ENCODE peak calls at places on chromosome 21, in five cellular contexts. L, U, Z, X and A are unnamed samples.

GRCh38 chr21:46100426-46100825 is 2.5 kb downstream of the COL6A2 start:
- DNase-seq in X (peak), L (no peak), Z (no peak), U (no peak), A (no peak)

GRCh38 chr21:46409641-46410406 is 48.9 kb upstream of the DIP2A start:
- DNase-seq in X (no peak), U (peak), L (no peak), Z (no peak), A (no peak)

GRCh38 chr21:39562791-39563770 is 49.7 kb upstream of the B3GALT5 start:
- DNase-seq in X (no peak), U (no peak), Z (no peak), L (no peak), A (no peak)

GRCh38 chr21:40054403-40054802 is 187.2 kb downstream of the PCP4 start:
- DNase-seq in U (no peak), Z (no peak), L (no peak), X (no peak), A (no peak)

GRCh38 chr21:23900727-23901126 is 1706.6 kb downstream of the MRPL39 start:
- DNase-seq in L (no peak), Z (no peak), X (no peak), U (no peak), A (no peak)

GRCh38 chr21:15204140-15204774 is 139.5 kb upstream of the NRIP1 start:
- DNase-seq in L (no peak), X (no peak), Z (no peak), U (no peak), A (no peak)

GRCh38 chr21:34807146-34807880 is 138.5 kb downstream of the CLIC6 start:
- DNase-seq in U (no peak), Z (no peak), X (peak), L (no peak), A (no peak)

GRCh38 chr21:39681257-39681656 is 63.7 kb upstream of the IGSF5 start:
- DNase-seq in X (peak), Z (no peak), L (no peak), U (peak), A (no peak)

GRCh38 chr21:33135925-33136324 is 66.0 kb downstream of the OLIG1 start:
- DNase-seq in Z (no peak), X (no peak), U (no peak), L (no peak), A (no peak)

GRCh38 chr21:14923468-14923867 is 141.3 kb downstream of the NRIP1 start:
- DNase-seq in Z (no peak), X (no peak), U (no peak), L (no peak), A (no peak)

GRCh38 chr21:33403786-33404571 is 766 bp downstream of the IFNGR2 start:
- DNase-seq in X (peak), L (peak), U (peak), Z (peak), A (peak)

GRCh38 chr21:28754127-28754611 is 238.5 kb downstream of the LTN1 start:
- DNase-seq in Z (no peak), L (no peak), X (no peak), U (peak), A (no peak)
- H3K14ac ChIP-seq in Z (no peak), L (no peak), X (no peak), U (no peak), A (no peak)

GRCh38 chr21:42343556-42343955 is 7.2 kb downstream of the TFF2 start:
- DNase-seq in X (no peak), U (no peak), L (no peak), Z (no peak), A (no peak)
- H2BK12ac ChIP-seq in X (no peak), U (no peak), L (no peak), Z (no peak), A (no peak)

GRCh38 chr21:26946744-26947446 is 20.0 kb downstream of the ADAMTS5 start:
- DNase-seq in L (no peak), Z (no peak), U (no peak), X (peak), A (no peak)
- H3K18ac ChIP-seq in L (no peak), Z (no peak), U (no peak), X (no peak), A (no peak)

GRCh38 chr21:36156815-36157670 is at the start of gene DOP1B:
- DNase-seq in X (no peak), L (no peak), Z (no peak), U (no peak), A (peak)
- H3K14ac ChIP-seq in X (peak), L (no peak), Z (peak), U (peak), A (peak)

DNA sequence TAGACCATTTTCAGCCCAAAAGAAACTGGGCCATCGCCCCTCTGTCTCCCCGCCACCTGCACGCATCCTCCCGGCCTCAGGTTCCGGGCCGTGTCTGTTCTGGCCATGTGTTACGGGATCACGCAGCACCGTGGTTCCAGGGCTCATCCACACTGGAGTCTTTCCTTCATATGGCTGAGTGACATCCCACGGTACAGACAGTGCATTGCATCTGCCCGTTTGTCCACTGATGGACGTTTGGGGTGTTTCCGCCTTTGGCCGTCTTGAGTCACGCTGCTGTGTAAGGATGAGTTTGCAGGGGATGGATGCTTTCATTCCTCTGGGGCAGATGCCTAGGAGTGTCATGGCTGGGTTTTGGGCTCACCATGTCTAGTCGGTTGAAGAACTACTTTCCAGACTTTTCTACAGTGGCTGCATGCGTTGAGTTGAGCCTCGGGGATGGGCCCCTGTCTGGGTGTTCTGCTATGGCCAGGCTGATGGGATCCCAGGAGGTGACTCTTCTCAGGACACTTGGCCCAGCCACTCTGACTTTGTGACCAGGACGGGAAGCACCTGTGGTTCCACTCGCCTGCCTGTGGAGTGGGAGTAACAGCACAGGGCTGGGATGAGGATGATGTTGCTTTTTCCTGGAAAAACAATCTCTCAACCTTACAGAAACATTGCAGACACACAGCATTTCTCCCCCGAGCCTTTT is 16.8 kb downstream of the RRP1 start:
- DNase-seq in X (no peak), L (no peak), U (no peak), Z (no peak), A (no peak)
- H2BK12ac ChIP-seq in X (no peak), L (no peak), U (no peak), Z (no peak), A (no peak)

GRCh38 chr21:25329227-25329626 is 278.1 kb downstream of the MRPL39 start:
- DNase-seq in X (no peak), L (no peak), Z (no peak), U (no peak), A (no peak)
- H3K18ac ChIP-seq in X (no peak), L (no peak), Z (no peak), U (no peak), A (no peak)

GRCh38 chr21:31294691-31295090 is 49.4 kb downstream of the TIAM1 start:
- DNase-seq in X (no peak), Z (no peak), U (no peak), L (no peak), A (no peak)
- H3K14ac ChIP-seq in X (no peak), Z (no peak), U (no peak), L (no peak), A (no peak)

GRCh38 chr21:43760391-43760958 is 15.6 kb downstream of the CSTB start:
- DNase-seq in U (no peak), Z (no peak), X (no peak), L (no peak), A (no peak)
- H2BK12ac ChIP-seq in U (no peak), Z (no peak), X (no peak), L (no peak), A (no peak)